ENCODE peak calls at places on chromosomes 3 and 15, in ten cellular contexts. A, S, O, B, M, H, Z, D, E and I are unnamed samples.

GRCh38 chr15:31487811-31488436 is 161.3 kb downstream of the KLF13 start:
- DNase-seq in A (no peak), S (no peak), O (no peak), B (peak; percentile 69), M (no peak), H (peak; percentile 18), Z (no peak), D (no peak), E (peak; percentile 73), I (no peak)

GRCh38 chr3:84066920-84067319 is 891.9 kb upstream of the CADM2 start:
- DNase-seq in A (no peak), S (no peak), O (no peak), B (no peak), M (no peak), H (no peak), Z (no peak), D (peak; percentile 47), E (no peak), I (no peak)

GRCh38 chr3:4629095-4630007 is 136.2 kb downstream of the ITPR1 start:
- DNase-seq in A (no peak), S (no peak), O (no peak), B (no peak), M (no peak), H (no peak), Z (no peak), D (no peak), E (no peak), I (no peak)

GRCh38 chr3:107938128-107938527 is 152.7 kb downstream of the CD47 start:
- DNase-seq in A (no peak), S (no peak), O (no peak), B (no peak), M (no peak), H (peak; percentile 77), Z (no peak), D (peak; percentile 32), E (no peak), I (no peak)

GRCh38 chr3:72997421-72997961 is 880 bp downstream of the PPP4R2 start:
- DNase-seq in A (peak; percentile 18), S (no peak), O (peak; percentile 18), B (no peak), M (no peak), H (peak; percentile 69), Z (no peak), D (no peak), E (peak; percentile 62), I (no peak)

GRCh38 chr15:22262613-22263020 is 182.3 kb downstream of the OR4M2 start:
- DNase-seq in A (no peak), S (peak; percentile 67), O (no peak), B (no peak), M (no peak), H (no peak), Z (no peak), D (no peak), E (no peak), I (no peak)

GRCh38 chr15:85764649-85765277 is 30.0 kb downstream of the KLHL25 start:
- DNase-seq in A (no peak), S (no peak), O (no peak), B (no peak), M (no peak), H (peak; percentile 49), Z (no peak), D (no peak), E (no peak), I (no peak)

GRCh38 chr15:76059320-76060097 is at the start of gene TMEM266:
- DNase-seq in A (peak; percentile 47), S (peak; percentile 36), O (peak; percentile 82), B (no peak), M (no peak), H (no peak), Z (no peak), D (peak; percentile 77), E (peak; percentile 88), I (no peak)

GRCh38 chr15:70100495-70101331 is 3.0 kb upstream of the TLE3 start:
- DNase-seq in A (peak; percentile 59), S (peak; percentile 70), O (peak; percentile 71), B (peak; percentile 82), M (peak; percentile 59), H (peak; percentile 88), Z (peak; percentile 45), D (peak; percentile 45), E (peak; percentile 44), I (no peak)

GRCh38 chr3:178802993-178803693 is 266.9 kb downstream of the KCNMB2 start:
- DNase-seq in A (no peak), S (no peak), O (no peak), B (no peak), M (no peak), H (no peak), Z (no peak), D (no peak), E (no peak), I (no peak)

GRCh38 chr15:61459785-61460707 is 230.9 kb upstream of the RORA start:
- DNase-seq in A (no peak), S (no peak), O (no peak), B (no peak), M (no peak), H (peak; percentile 85), Z (no peak), D (no peak), E (no peak), I (no peak)

GRCh38 chr15:66894986-66895780 is 170.2 kb upstream of the SMAD3 start:
- DNase-seq in A (no peak), S (no peak), O (no peak), B (peak; percentile 62), M (no peak), H (no peak), Z (no peak), D (no peak), E (no peak), I (no peak)

GRCh38 chr3:157059661-157060060 is 100.3 kb downstream of the CCNL1 start:
- DNase-seq in A (no peak), S (no peak), O (no peak), B (no peak), M (no peak), H (no peak), Z (no peak), D (no peak), E (peak; percentile 27), I (no peak)

GRCh38 chr3:146148468-146148931 is 12.5 kb downstream of the PLOD2 start:
- DNase-seq in A (no peak), S (no peak), O (no peak), B (no peak), M (no peak), H (peak; percentile 83), Z (no peak), D (no peak), E (no peak), I (no peak)

GRCh38 chr15:33111051-33111451 is 83.5 kb downstream of the FMN1 start:
- DNase-seq in A (no peak), S (no peak), O (no peak), B (no peak), M (no peak), H (peak; percentile 21), Z (no peak), D (no peak), E (no peak), I (no peak)

GRCh38 chr3:120072867-120073525 is 21.3 kb downstream of the GSK3B start:
- DNase-seq in A (no peak), S (no peak), O (no peak), B (no peak), M (no peak), H (no peak), Z (no peak), D (no peak), E (no peak), I (no peak)
- TF ChIP-seq CTCF in A (no peak), S (peak; percentile 22), O (no peak), B (no peak), M (no peak), H (no peak), Z (no peak), D (no peak), E (no peak), I (no peak)

GRCh38 chr3:181278468-181279238 is 289.1 kb upstream of the DNAJC19 start:
- DNase-seq in A (no peak), S (no peak), O (no peak), B (no peak), M (no peak), H (peak; percentile 1), Z (no peak), D (no peak), E (peak; percentile 9), I (no peak)
- TF ChIP-seq CTCF in A (peak; percentile 60), S (peak; percentile 44), O (peak; percentile 42), B (no peak), M (no peak), H (peak; percentile 8), Z (peak; percentile 42), D (peak; percentile 20), E (peak; percentile 37), I (peak; percentile 12)

GRCh38 chr15:83978588-83978987 is 257.0 kb upstream of the GOLGA6L4 start:
- DNase-seq in A (no peak), S (no peak), O (no peak), B (no peak), M (no peak), H (no peak), Z (no peak), D (no peak), E (no peak), I (no peak)

GRCh38 chr15:83971967-83972366 is 263.6 kb upstream of the GOLGA6L4 start:
- DNase-seq in A (no peak), S (no peak), O (no peak), B (no peak), M (no peak), H (no peak), Z (no peak), D (no peak), E (no peak), I (no peak)

GRCh38 chr15:83977992-83978391 is 257.6 kb upstream of the GOLGA6L4 start:
- DNase-seq in A (no peak), S (no peak), O (no peak), B (no peak), M (no peak), H (no peak), Z (no peak), D (no peak), E (no peak), I (no peak)

GRCh38 chr15:83970290-83970890 is 265.2 kb upstream of the GOLGA6L4 start:
- DNase-seq in A (no peak), S (no peak), O (no peak), B (no peak), M (peak; percentile 88), H (peak; percentile 43), Z (no peak), D (no peak), E (no peak), I (no peak)

DNA sequence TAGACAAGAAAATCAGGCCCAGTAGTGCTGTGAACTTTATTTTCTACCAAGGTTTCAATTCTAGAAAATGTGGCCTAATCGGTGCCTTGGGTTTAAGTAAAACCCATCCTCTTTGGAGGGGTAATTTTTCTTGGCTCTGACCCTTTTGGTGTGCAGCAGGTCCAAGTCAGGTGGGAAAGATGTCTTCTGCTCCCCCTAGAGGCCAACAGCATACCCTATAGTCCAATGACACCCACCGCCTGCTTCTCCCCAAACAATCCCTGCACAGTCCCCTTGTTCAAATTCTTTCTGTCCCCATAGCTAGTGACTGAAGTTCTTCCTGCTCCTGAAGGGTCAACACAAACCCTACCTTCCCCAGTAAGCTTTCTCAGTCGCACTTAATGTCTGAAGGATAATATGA is 261.8 kb upstream of the GOLGA6L4 start:
- DNase-seq in A (no peak), S (no peak), O (no peak), B (no peak), M (no peak), H (peak; percentile 32), Z (no peak), D (no peak), E (peak; percentile 36), I (no peak)
- TF ChIP-seq CTCF in A (peak; percentile 42), S (peak; percentile 47), O (peak; percentile 33), B (no peak), M (no peak), H (peak; percentile 65), Z (no peak), D (peak; percentile 57), E (peak; percentile 58), I (peak; percentile 14)

GRCh38 chr3:152539191-152539764 is 270.5 kb downstream of the MBNL1 start:
- DNase-seq in A (no peak), S (no peak), O (no peak), B (no peak), M (no peak), H (no peak), Z (no peak), D (peak; percentile 12), E (no peak), I (no peak)
- TF ChIP-seq CTCF in A (no peak), S (no peak), O (no peak), B (no peak), M (no peak), H (peak; percentile 1), Z (no peak), D (no peak), E (no peak), I (no peak)